ENCODE peak calls at places on chromosomes 4 and X, in four cellular contexts. One of them, this sample, is unnamed.

GRCh38 chrX:82163701-82164100 is 961.8 kb downstream of the SH3BGRL start:
- DNase-seq in caudate nucleus: no peak
- DNase-seq in right atrium auricular region: no peak
- DNase-seq in hepatic stellate cell: no peak
- DNase-seq in this sample: no peak

GRCh38 chr4:81359207-81359606 is 112.5 kb downstream of the RASGEF1B start:
- DNase-seq in caudate nucleus: no peak
- DNase-seq in right atrium auricular region: no peak
- DNase-seq in hepatic stellate cell: no peak
- DNase-seq in this sample: no peak

GRCh38 chr4:75708218-75708691 is 16.1 kb upstream of the USO1 start:
- DNase-seq in caudate nucleus: no peak
- DNase-seq in right atrium auricular region: no peak
- DNase-seq in hepatic stellate cell: no peak
- DNase-seq in this sample: no peak

GRCh38 chrX:148612431-148612830 is 112.0 kb downstream of the AFF2 start:
- DNase-seq in caudate nucleus: no peak
- DNase-seq in right atrium auricular region: no peak
- DNase-seq in hepatic stellate cell: no peak
- DNase-seq in this sample: no peak

GRCh38 chrX:108322243-108322642 is 116.0 kb downstream of the COL4A6 start:
- DNase-seq in caudate nucleus: no peak
- DNase-seq in right atrium auricular region: no peak
- DNase-seq in hepatic stellate cell: no peak
- DNase-seq in this sample: no peak

GRCh38 chr4:24425868-24426267 is 158.5 kb downstream of the DHX15 start:
- DNase-seq in caudate nucleus: no peak
- DNase-seq in right atrium auricular region: no peak
- DNase-seq in hepatic stellate cell: no peak
- DNase-seq in this sample: no peak

GRCh38 chr4:80182237-80182866 is 15.0 kb upstream of the PRDM8 start:
- DNase-seq in caudate nucleus: no peak
- DNase-seq in right atrium auricular region: no peak
- DNase-seq in hepatic stellate cell: no peak
- DNase-seq in this sample: peak

GRCh38 chr4:112449708-112450107 is 66.3 kb downstream of the NEUROG2 start:
- DNase-seq in caudate nucleus: no peak
- DNase-seq in right atrium auricular region: no peak
- DNase-seq in hepatic stellate cell: no peak
- DNase-seq in this sample: no peak

GRCh38 chrX:115029869-115030564 is 12.6 kb upstream of the IL13RA2 start:
- DNase-seq in caudate nucleus: no peak
- DNase-seq in right atrium auricular region: no peak
- DNase-seq in hepatic stellate cell: no peak
- DNase-seq in this sample: no peak

GRCh38 chr4:47349323-47349722 is 114.2 kb downstream of the COMMD8 start:
- DNase-seq in caudate nucleus: no peak
- DNase-seq in right atrium auricular region: no peak
- DNase-seq in hepatic stellate cell: peak
- DNase-seq in this sample: no peak

GRCh38 chrX:149825424-149825823 is 43.7 kb downstream of the MAGEA9 start:
- DNase-seq in caudate nucleus: no peak
- DNase-seq in right atrium auricular region: no peak
- DNase-seq in hepatic stellate cell: no peak
- DNase-seq in this sample: no peak

GRCh38 chr4:101865501-101866062 is 75.1 kb downstream of the BANK1 start:
- DNase-seq in caudate nucleus: no peak
- DNase-seq in right atrium auricular region: no peak
- DNase-seq in hepatic stellate cell: no peak
- DNase-seq in this sample: no peak

GRCh38 chrX:118528089-118528753 is 32.6 kb downstream of the DOCK11 start:
- DNase-seq in caudate nucleus: no peak
- DNase-seq in right atrium auricular region: no peak
- DNase-seq in hepatic stellate cell: no peak
- DNase-seq in this sample: no peak

GRCh38 chr4:128819082-128819742 is 9.7 kb downstream of the JADE1 start:
- DNase-seq in caudate nucleus: no peak
- DNase-seq in right atrium auricular region: no peak
- DNase-seq in hepatic stellate cell: no peak
- DNase-seq in this sample: no peak

GRCh38 chr4:48777739-48778138 is 2.3 kb downstream of the FRYL start:
- DNase-seq in caudate nucleus: no peak
- DNase-seq in right atrium auricular region: no peak
- DNase-seq in hepatic stellate cell: no peak
- DNase-seq in this sample: no peak

GRCh38 chrX:80550722-80551121 is 130.5 kb downstream of the TENT5D start:
- DNase-seq in caudate nucleus: no peak
- DNase-seq in right atrium auricular region: no peak
- DNase-seq in hepatic stellate cell: no peak
- DNase-seq in this sample: no peak

GRCh38 chr4:54322817-54323417 is 93.8 kb downstream of the PDGFRA start:
- DNase-seq in caudate nucleus: peak
- DNase-seq in right atrium auricular region: no peak
- DNase-seq in hepatic stellate cell: peak
- DNase-seq in this sample: peak

GRCh38 chrX:129845616-129846190 is 2.0 kb upstream of the ZDHHC9 start:
- DNase-seq in caudate nucleus: no peak
- DNase-seq in right atrium auricular region: no peak
- DNase-seq in hepatic stellate cell: no peak
- DNase-seq in this sample: no peak

This sample was measured in nucleus accumbens.